ENCODE peak calls at places on chromosome 2, in nine cellular contexts. G is testis, C is mammary epithelial cell, Z is tibial artery, Y is SJSA1, U is heart right ventricle, X is SK-N-MC, O is SK-N-SH, P is spleen. Q is an unnamed sample.
A peak's percentile ranks its signal among the peaks of the same experiment; 100 is the strongest.

GRCh38 chr2:197158591-197159550 is 151.7 kb downstream of the ANKRD44 start:
- DNase-seq in G (no peak), C (no peak), Z (no peak), Y (peak; percentile 57), U (no peak), X (no peak), O (no peak), P (no peak), Q (no peak)

GRCh38 chr2:229980440-229981184 is 58.3 kb downstream of the FBXO36 start:
- DNase-seq in G (peak; percentile 54), C (peak; percentile 64), Z (peak; percentile 39), Y (no peak), U (peak; percentile 56), X (no peak), O (peak; percentile 55), P (peak; percentile 40), Q (no peak)

GRCh38 chr2:62443886-62444285 is 62.1 kb downstream of the TMEM17 start:
- DNase-seq in G (no peak), C (no peak), Z (no peak), Y (no peak), U (no peak), X (no peak), O (no peak), P (no peak), Q (no peak)

GRCh38 chr2:224957540-224958465 is 84.5 kb downstream of the DOCK10 start:
- DNase-seq in G (no peak), C (no peak), Z (no peak), Y (no peak), U (no peak), X (no peak), O (no peak), P (no peak), Q (no peak)

GRCh38 chr2:154427453-154427852 is 271.0 kb upstream of the KCNJ3 start:
- DNase-seq in G (no peak), C (no peak), Z (no peak), Y (no peak), U (no peak), X (no peak), O (no peak), P (no peak), Q (no peak)

GRCh38 chr2:26847663-26848335 is at the start of gene DPYSL5:
- DNase-seq in G (peak; percentile 43), C (no peak), Z (no peak), Y (no peak), U (peak; percentile 16), X (no peak), O (peak; percentile 99), P (no peak), Q (no peak)

GRCh38 chr2:173997779-173998178 is 32.6 kb upstream of the SP3 start:
- DNase-seq in G (no peak), C (no peak), Z (no peak), Y (no peak), U (no peak), X (no peak), O (no peak), P (no peak), Q (no peak)

GRCh38 chr2:109133746-109134145 is 4.7 kb downstream of the SH3RF3 start:
- DNase-seq in G (no peak), C (no peak), Z (no peak), Y (no peak), U (no peak), X (no peak), O (no peak), P (no peak), Q (no peak)

GRCh38 chr2:10475221-10475722 is 27.1 kb upstream of the ODC1 start:
- DNase-seq in G (no peak), C (no peak), Z (no peak), Y (no peak), U (no peak), X (no peak), O (no peak), P (peak; percentile 54), Q (no peak)

GRCh38 chr2:27832396-27832795 is 57.8 kb downstream of the RBKS start:
- DNase-seq in G (no peak), C (peak; percentile 57), Z (no peak), Y (peak; percentile 75), U (no peak), X (no peak), O (no peak), P (no peak), Q (no peak)

DNA sequence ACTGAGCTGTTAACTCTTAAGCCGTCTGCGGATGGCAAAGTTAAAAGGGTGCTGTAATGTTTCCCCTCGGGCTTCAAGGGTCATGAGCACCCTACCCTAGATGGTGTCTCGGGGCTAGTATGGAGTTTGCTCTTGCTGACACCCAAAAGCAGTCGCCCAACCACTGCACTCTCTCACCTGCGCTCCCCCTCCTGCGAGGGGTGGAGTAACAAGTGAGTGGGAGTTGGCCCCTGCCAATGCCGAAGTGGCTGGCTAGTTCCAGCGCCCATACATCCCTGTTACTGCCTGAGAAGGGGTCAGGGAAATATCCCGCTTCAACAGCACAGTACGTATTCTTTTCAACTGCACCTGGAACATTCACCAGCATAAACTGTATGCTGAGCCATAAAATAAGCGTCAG is 47.5 kb downstream of the FAM117B start:
- DNase-seq in G (no peak), C (no peak), Z (no peak), Y (no peak), U (no peak), X (no peak), O (no peak), P (no peak), Q (no peak)
- H3K9me3 ChIP-seq in G (no peaks in the 10 kb centered on the region), C (no peaks in the 10 kb centered on the region), Z (peaks cover 16% of the 10 kb centered on the region), Y (peaks cover 4% of the 10 kb centered on the region), U (peaks cover 45% of the 10 kb centered on the region), X (peaks cover 10% of the 10 kb centered on the region), O (peaks cover 4% of the 10 kb centered on the region), P (peaks cover 34% of the 10 kb centered on the region), Q (no peaks in the 10 kb centered on the region)

GRCh38 chr2:98483257-98483861 is 38.7 kb downstream of the INPP4A start:
- DNase-seq in G (no peak), C (peak; percentile 92), Z (no peak), Y (no peak), U (no peak), X (no peak), O (no peak), P (peak; percentile 71), Q (no peak)
- H3K27ac ChIP-seq in G (no peak overlapping the region), C (peak overlapping the region; percentile 64), Z (no peak overlapping the region), Y (no peak overlapping the region), U (no peak overlapping the region), X (no peak overlapping the region), O (no peak overlapping the region), P (peak overlapping the region; percentile 71), Q (peak overlapping the region; percentile 43)

DNA sequence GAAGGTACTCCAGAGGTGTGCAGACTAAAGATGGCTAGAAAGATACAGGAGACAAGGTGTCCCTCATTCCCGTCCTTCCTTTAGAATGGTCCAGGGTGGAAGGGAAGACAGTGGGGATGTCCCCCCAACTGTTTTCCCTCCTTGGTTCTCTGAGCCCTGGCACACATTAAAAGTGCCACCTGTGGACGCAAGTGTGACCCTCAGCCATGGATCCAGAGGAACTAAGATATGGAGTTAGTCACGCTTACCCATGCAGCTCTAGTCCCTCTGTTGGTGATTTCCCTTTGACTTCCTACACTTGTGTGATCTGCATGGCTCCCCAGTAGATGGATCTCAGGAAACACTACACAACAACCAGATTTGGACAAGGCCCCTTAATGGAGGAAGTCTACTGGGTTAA is 113.1 kb upstream of the SRD5A2 start:
- DNase-seq in G (no peak), C (no peak), Z (no peak), Y (no peak), U (no peak), X (no peak), O (no peak), P (no peak), Q (no peak)
- H3K9me3 ChIP-seq in G (peaks cover 3% of the 10 kb centered on the region), C (peaks cover 22% of the 10 kb centered on the region), Z (peaks cover 71% of the 10 kb centered on the region), Y (peaks cover 14% of the 10 kb centered on the region), U (peaks cover 85% of the 10 kb centered on the region), X (peaks cover 10% of the 10 kb centered on the region), O (peaks cover 14% of the 10 kb centered on the region), P (peaks cover 78% of the 10 kb centered on the region), Q (peaks cover 34% of the 10 kb centered on the region)

GRCh38 chr2:231960810-231961348 is 634 bp upstream of the DIS3L2 start:
- DNase-seq in G (no peak), C (no peak), Z (no peak), Y (no peak), U (peak; percentile 14), X (no peak), O (no peak), P (no peak), Q (no peak)
- H3K27ac ChIP-seq in G (peak overlapping the region; percentile 82), C (peak overlapping the region; percentile 41), Z (peak overlapping the region; percentile 83), Y (peak overlapping the region; percentile 70), U (peak overlapping the region; percentile 88), X (peak overlapping the region; percentile 83), O (peak overlapping the region; percentile 74), P (peak overlapping the region; percentile 87), Q (peak overlapping the region; percentile 51)

GRCh38 chr2:219752731-219753130 is 125.3 kb downstream of the SLC4A3 start:
- DNase-seq in G (no peak), C (peak; percentile 12), Z (no peak), Y (no peak), U (no peak), X (no peak), O (no peak), P (no peak), Q (no peak)
- H3K9me3 ChIP-seq in G (no peaks in the 10 kb centered on the region), C (no peaks in the 10 kb centered on the region), Z (no peaks in the 10 kb centered on the region), Y (peaks cover 2% of the 10 kb centered on the region), U (peaks cover 2% of the 10 kb centered on the region), X (no peaks in the 10 kb centered on the region), O (no peaks in the 10 kb centered on the region), P (no peaks in the 10 kb centered on the region), Q (no peaks in the 10 kb centered on the region)

GRCh38 chr2:100785621-100786296 is 34.2 kb upstream of the NPAS2 start:
- DNase-seq in G (no peak), C (peak; percentile 42), Z (no peak), Y (no peak), U (no peak), X (no peak), O (no peak), P (no peak), Q (no peak)
- H3K27ac ChIP-seq in G (no peak overlapping the region), C (peak overlapping the region; percentile 92), Z (peak overlapping the region; percentile 39), Y (peak overlapping the region; percentile 19), U (peak overlapping the region; percentile 60), X (no peak overlapping the region), O (peak overlapping the region; percentile 84), P (no peak overlapping the region), Q (no peak overlapping the region)